ENCODE peak calls at places on chromosome 15, in seven cellular contexts. N is H1, U is mesendoderm, L is mesenchymal stem cell, M is IMR-90, B is neuronal stem cell, G is trophoblast cell. H is an unnamed sample.

GRCh38 chr15:59372352-59373211 is at the start of gene MYO1E:
- DNase-seq in N (peak; percentile 92), U (peak; percentile 99), L (peak; percentile 98), M (peak; percentile 97), B (peak; percentile 90), G (peak; percentile 98), H (peak; percentile 95)

GRCh38 chr15:90869140-90869541 is 753 bp downstream of the FURIN start:
- DNase-seq in N (no peak), U (peak; percentile 72), L (no peak), M (no peak), B (no peak), G (peak; percentile 18), H (no peak)

GRCh38 chr15:92917606-92918407 is 17.7 kb downstream of the CHD2 start:
- DNase-seq in N (peak; percentile 80), U (peak; percentile 95), L (peak; percentile 92), M (peak; percentile 93), B (peak; percentile 94), G (peak; percentile 100), H (peak; percentile 85)

GRCh38 chr15:74904190-74904805 is 2.4 kb downstream of the FAM219B start:
- DNase-seq in N (no peak), U (no peak), L (no peak), M (no peak), B (no peak), G (no peak), H (no peak)

GRCh38 chr15:81265256-81265943 is 58.5 kb downstream of the STARD5 start:
- DNase-seq in N (no peak), U (no peak), L (no peak), M (no peak), B (no peak), G (no peak), H (no peak)

GRCh38 chr15:40470423-40471104 is at the start of gene CHST14:
- DNase-seq in N (peak; percentile 27), U (peak; percentile 81), L (peak; percentile 83), M (peak; percentile 43), B (peak; percentile 63), G (peak; percentile 75), H (peak; percentile 74)

GRCh38 chr15:62711691-62712454 is 330.7 kb upstream of the TPM1 start:
- DNase-seq in N (no peak), U (no peak), L (peak; percentile 55), M (peak; percentile 51), B (no peak), G (no peak), H (no peak)

GRCh38 chr15:63013052-63013808 is 29.3 kb upstream of the TPM1 start:
- DNase-seq in N (no peak), U (peak; percentile 25), L (peak; percentile 67), M (peak; percentile 83), B (no peak), G (no peak), H (no peak)

GRCh38 chr15:85019815-85020590 is 38.3 kb downstream of the PDE8A start:
- DNase-seq in N (no peak), U (no peak), L (no peak), M (peak; percentile 54), B (no peak), G (no peak), H (no peak)

GRCh38 chr15:76196286-76196948 is 114.9 kb downstream of the ETFA start:
- DNase-seq in N (no peak), U (peak; percentile 79), L (peak; percentile 93), M (peak; percentile 89), B (no peak), G (no peak), H (no peak)

GRCh38 chr15:40633178-40633577 is 39.1 kb downstream of the KNL1 start:
- DNase-seq in N (no peak), U (no peak), L (peak; percentile 81), M (peak; percentile 64), B (no peak), G (peak; percentile 87), H (no peak)

GRCh38 chr15:31843426-31844055 is 186.8 kb upstream of the CHRNA7 start:
- DNase-seq in N (no peak), U (no peak), L (no peak), M (no peak), B (no peak), G (no peak), H (no peak)

GRCh38 chr15:52228928-52229327 is 37.7 kb upstream of the GNB5 start:
- DNase-seq in N (peak; percentile 51), U (peak; percentile 94), L (no peak), M (no peak), B (no peak), G (peak; percentile 97), H (peak; percentile 81)

GRCh38 chr15:69497634-69498033 is 45.0 kb downstream of the RPLP1 start:
- DNase-seq in N (no peak), U (no peak), L (no peak), M (no peak), B (no peak), G (no peak), H (no peak)
- H2BK5ac ChIP-seq in N (no peak overlapping the region), U (no peak overlapping the region), L (no peak overlapping the region), M (no peak overlapping the region), B (no peak overlapping the region), G (no peak overlapping the region), H (no peak overlapping the region)

DNA sequence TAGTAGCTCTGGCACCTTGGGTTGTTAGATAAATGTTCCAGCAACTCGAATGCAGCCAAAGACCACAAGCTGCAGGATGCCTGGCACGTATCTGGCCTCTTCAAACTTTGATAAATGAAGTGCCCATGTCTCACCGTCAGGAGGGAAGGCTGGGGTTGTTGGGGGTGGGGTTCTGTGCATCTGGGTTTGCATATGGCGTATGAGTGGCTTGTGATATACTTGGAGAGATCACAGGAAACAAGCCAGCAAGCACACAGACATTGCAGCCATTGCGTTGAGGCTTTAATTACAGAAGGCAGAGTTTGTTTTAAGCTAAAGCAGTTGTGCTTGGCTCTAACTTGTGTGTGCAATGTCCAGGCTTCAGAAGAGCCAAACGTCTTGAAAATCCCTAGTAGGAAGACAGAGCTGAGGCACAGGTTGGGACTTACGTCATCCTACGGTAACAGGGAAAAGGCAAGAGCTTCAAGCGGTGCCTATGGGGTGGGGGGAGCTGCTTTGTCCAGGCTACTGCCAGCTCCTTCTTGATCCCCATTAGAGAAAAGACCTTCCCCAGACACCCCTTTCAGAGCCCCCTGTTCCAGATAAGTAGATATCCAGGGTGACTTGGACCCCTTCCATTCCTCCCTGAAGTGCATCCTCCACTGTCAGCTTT is 109.2 kb downstream of the ASB7 start:
- DNase-seq in N (no peak), U (no peak), L (no peak), M (peak; percentile 22), B (no peak), G (no peak), H (no peak)
- H3K27ac ChIP-seq in N (no peak overlapping the region), U (no peak overlapping the region), L (no peak overlapping the region), M (peak overlapping the region; percentile 18), B (no peak overlapping the region), G (no peak overlapping the region), H (no peak overlapping the region)

DNA sequence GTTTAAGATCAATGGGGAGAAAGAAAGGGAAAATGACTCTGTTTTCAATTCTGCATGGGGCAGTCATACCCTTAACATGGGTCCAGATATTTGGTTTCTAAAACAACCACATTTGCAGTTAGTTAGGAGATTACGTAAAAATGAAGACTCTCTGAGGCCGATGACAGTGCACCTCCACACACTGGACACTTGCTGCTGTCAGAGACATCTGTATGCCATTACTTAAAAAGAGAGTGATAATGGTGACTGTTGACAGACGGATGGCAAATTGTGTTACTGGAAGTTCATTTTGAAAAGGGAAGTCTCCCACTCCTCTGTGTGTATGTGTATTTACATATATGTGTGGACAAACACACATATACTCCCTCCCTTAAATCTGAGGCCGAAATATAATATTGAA is 304.5 kb upstream of the SEMA6D start:
- DNase-seq in N (no peak), U (no peak), L (no peak), M (no peak), B (no peak), G (no peak), H (no peak)
- H2BK120ac ChIP-seq in N (no peak overlapping the region), U (no peak overlapping the region), L (no peak overlapping the region), M (peak overlapping the region; percentile 67), B (no peak overlapping the region), G (no peak overlapping the region), H (no peak overlapping the region)

DNA sequence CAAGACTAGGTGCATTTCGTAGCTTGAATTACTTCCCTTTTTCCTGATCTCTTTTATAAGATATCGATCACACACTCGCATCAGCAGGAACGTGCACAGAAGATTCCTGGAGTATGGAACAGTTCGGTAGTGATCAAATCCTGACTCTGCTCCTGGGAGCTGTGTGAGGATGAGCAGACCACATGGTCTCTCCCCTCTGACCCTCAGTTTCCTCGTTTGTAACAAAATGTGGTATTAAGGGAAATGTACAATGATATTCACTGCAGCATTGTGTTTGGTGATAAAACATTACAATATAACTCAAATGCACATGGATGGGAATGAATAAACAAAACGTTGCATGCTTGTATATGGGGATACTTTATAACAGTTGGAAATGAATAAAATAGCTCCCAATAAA is 26.7 kb downstream of the TMED3 start:
- DNase-seq in N (no peak), U (no peak), L (no peak), M (no peak), B (no peak), G (no peak), H (no peak)
- H2BK5ac ChIP-seq in N (no peak overlapping the region), U (no peak overlapping the region), L (no peak overlapping the region), M (no peak overlapping the region), B (no peak overlapping the region), G (no peak overlapping the region), H (no peak overlapping the region)

GRCh38 chr15:82849556-82850241 is 40.3 kb downstream of the WHAMM start:
- DNase-seq in N (peak; percentile 81), U (peak; percentile 98), L (peak; percentile 75), M (peak; percentile 74), B (peak; percentile 83), G (peak; percentile 77), H (peak; percentile 95)
- H3K27ac ChIP-seq in N (peak overlapping the region; percentile 29), U (no peak overlapping the region), L (no peak overlapping the region), M (peak overlapping the region; percentile 19), B (peak overlapping the region; percentile 29), G (no peak overlapping the region), H (no peak overlapping the region)

DNA sequence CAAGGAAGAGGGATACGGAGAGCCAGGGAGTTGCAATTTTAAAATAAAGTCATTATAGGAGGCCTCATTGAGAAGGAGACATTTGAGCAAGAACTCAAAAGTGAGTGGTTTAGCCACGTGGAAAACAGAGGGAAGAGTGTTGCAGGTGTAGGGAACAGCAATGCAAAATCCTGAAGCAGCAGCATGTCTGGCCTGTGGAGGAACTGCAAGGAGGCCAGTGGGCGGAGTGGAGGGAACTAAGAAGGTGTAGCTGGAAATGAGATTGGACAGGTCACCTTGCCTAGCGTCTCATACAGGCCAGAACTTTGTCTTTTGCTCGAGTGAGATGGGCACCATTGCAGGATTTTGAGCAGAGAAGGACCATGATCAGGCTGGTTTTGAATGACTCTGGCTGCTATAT is 34.9 kb downstream of the SAXO2 start:
- DNase-seq in N (no peak), U (no peak), L (no peak), M (no peak), B (no peak), G (no peak), H (no peak)
- H2BK120ac ChIP-seq in N (no peak overlapping the region), U (no peak overlapping the region), L (no peak overlapping the region), M (no peak overlapping the region), B (no peak overlapping the region), G (no peak overlapping the region), H (no peak overlapping the region)